ENCODE peak calls at places on chromosomes 4 and X, in four cellular contexts. One of them, this sample, is unnamed. For H3K9me3, the result is how much of the 10 kb centered on the place peaks cover.

GRCh38 chr4:84887824-84888223 is 78.7 kb downstream of the WDFY3 start:
- DNase-seq in WERI-Rb-1: no peak
- DNase-seq in HepG2: no peak
- DNase-seq in IMR-90: peak
- DNase-seq in this sample: no peak

GRCh38 chr4:152572417-152573086 is 36.7 kb upstream of the FBXW7 start:
- DNase-seq in WERI-Rb-1: no peak
- DNase-seq in HepG2: no peak
- DNase-seq in IMR-90: peak
- DNase-seq in this sample: no peak

GRCh38 chr4:106365613-106366012 is 3.0 kb downstream of the GIMD1 start:
- DNase-seq in WERI-Rb-1: no peak
- DNase-seq in HepG2: peak
- DNase-seq in IMR-90: peak
- DNase-seq in this sample: no peak

GRCh38 chr4:109913842-109914241 is 1.2 kb downstream of the EGF start:
- DNase-seq in WERI-Rb-1: no peak
- DNase-seq in HepG2: no peak
- DNase-seq in IMR-90: no peak
- DNase-seq in this sample: no peak

GRCh38 chr4:8922481-8922880 is 50.8 kb upstream of the HMX1 start:
- DNase-seq in WERI-Rb-1: no peak
- DNase-seq in HepG2: no peak
- DNase-seq in IMR-90: no peak
- DNase-seq in this sample: no peak

GRCh38 chr4:122666527-122667245 is 45.8 kb upstream of the IL21 start:
- DNase-seq in WERI-Rb-1: no peak
- DNase-seq in HepG2: no peak
- DNase-seq in IMR-90: peak
- DNase-seq in this sample: no peak

GRCh38 chr4:85005865-85006377 is 39.4 kb upstream of the WDFY3 start:
- DNase-seq in WERI-Rb-1: no peak
- DNase-seq in HepG2: no peak
- DNase-seq in IMR-90: peak
- DNase-seq in this sample: no peak

GRCh38 chrX:148268646-148269045 is 231.8 kb upstream of the AFF2 start:
- DNase-seq in WERI-Rb-1: no peak
- DNase-seq in HepG2: no peak
- DNase-seq in IMR-90: no peak
- DNase-seq in this sample: no peak

GRCh38 chr4:38243385-38244053 is 283.3 kb downstream of the PTTG2 start:
- DNase-seq in WERI-Rb-1: no peak
- DNase-seq in HepG2: no peak
- DNase-seq in IMR-90: peak
- DNase-seq in this sample: no peak

GRCh38 chr4:40685300-40685699 is 55.6 kb upstream of the RBM47 start:
- DNase-seq in WERI-Rb-1: no peak
- DNase-seq in HepG2: peak
- DNase-seq in IMR-90: peak
- DNase-seq in this sample: no peak

GRCh38 chrX:31199051-31199769 is 127.4 kb upstream of the FTHL17 start:
- DNase-seq in WERI-Rb-1: no peak
- DNase-seq in HepG2: no peak
- DNase-seq in IMR-90: no peak
- DNase-seq in this sample: no peak

GRCh38 chr4:41692717-41693345 is 55.7 kb downstream of the PHOX2B start:
- DNase-seq in WERI-Rb-1: peak
- DNase-seq in HepG2: peak
- DNase-seq in IMR-90: peak
- DNase-seq in this sample: no peak

GRCh38 chrX:9610774-9611392 is 146.0 kb downstream of the TBL1X start:
- DNase-seq in WERI-Rb-1: no peak
- DNase-seq in HepG2: no peak
- DNase-seq in IMR-90: peak
- DNase-seq in this sample: no peak

GRCh38 chr4:48998440-48998839 is 12.4 kb downstream of the CWH43 start:
- DNase-seq in WERI-Rb-1: no peak
- DNase-seq in HepG2: no peak
- DNase-seq in IMR-90: no peak
- DNase-seq in this sample: no peak
- H3K9me3 ChIP-seq in WERI-Rb-1: under half
- H3K9me3 ChIP-seq in HepG2: under half
- H3K9me3 ChIP-seq in IMR-90: under half
- H3K9me3 ChIP-seq in this sample: under half

GRCh38 chr4:133808151-133808550 is 393.4 kb downstream of the PABPC4L start:
- DNase-seq in WERI-Rb-1: no peak
- DNase-seq in HepG2: no peak
- DNase-seq in IMR-90: peak
- DNase-seq in this sample: no peak

GRCh38 chr4:133812236-133812635 is 389.4 kb downstream of the PABPC4L start:
- DNase-seq in WERI-Rb-1: no peak
- DNase-seq in HepG2: no peak
- DNase-seq in IMR-90: no peak
- DNase-seq in this sample: no peak

GRCh38 chr4:133812954-133813353 is 388.6 kb downstream of the PABPC4L start:
- DNase-seq in WERI-Rb-1: no peak
- DNase-seq in HepG2: no peak
- DNase-seq in IMR-90: no peak
- DNase-seq in this sample: no peak
- H3K9me3 ChIP-seq in WERI-Rb-1: under half
- H3K9me3 ChIP-seq in HepG2: under half
- H3K9me3 ChIP-seq in IMR-90: under half
- H3K9me3 ChIP-seq in this sample: under half

DNA sequence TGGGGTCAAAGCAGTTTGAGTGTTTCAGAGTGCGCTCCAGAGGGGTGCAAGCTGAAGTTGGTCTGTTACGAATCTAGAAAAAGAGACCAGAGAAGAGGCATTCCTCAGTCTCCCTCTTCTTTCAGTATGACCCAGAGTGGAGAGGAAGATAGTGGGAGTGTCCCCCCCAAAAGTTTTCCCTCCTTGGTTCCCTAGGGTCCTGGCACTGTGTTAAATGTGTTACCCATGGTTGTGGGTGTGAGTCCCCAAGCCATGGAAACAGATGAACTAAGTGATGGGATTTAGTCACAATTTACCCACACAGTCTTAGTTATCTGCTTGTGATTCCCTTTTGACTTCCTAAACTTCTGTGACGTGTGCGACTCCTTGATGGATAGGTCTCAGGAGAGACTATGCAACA is 27.0 kb upstream of the NAF1 start:
- DNase-seq in WERI-Rb-1: no peak
- DNase-seq in HepG2: no peak
- DNase-seq in IMR-90: no peak
- DNase-seq in this sample: no peak
- H3K9me3 ChIP-seq in WERI-Rb-1: under half
- H3K9me3 ChIP-seq in HepG2: under half
- H3K9me3 ChIP-seq in IMR-90: under half
- H3K9me3 ChIP-seq in this sample: under half

GRCh38 chr4:243407-243806 is 61.9 kb downstream of the ZNF732 start:
- DNase-seq in WERI-Rb-1: peak
- DNase-seq in HepG2: no peak
- DNase-seq in IMR-90: no peak
- DNase-seq in this sample: no peak

GRCh38 chr4:242121-242848 is 63.0 kb downstream of the ZNF732 start:
- DNase-seq in WERI-Rb-1: peak
- DNase-seq in HepG2: peak
- DNase-seq in IMR-90: peak
- DNase-seq in this sample: peak

GRCh38 chr4:244471-244870 is 60.8 kb downstream of the ZNF732 start:
- DNase-seq in WERI-Rb-1: peak
- DNase-seq in HepG2: peak
- DNase-seq in IMR-90: no peak
- DNase-seq in this sample: peak
- H3K9me3 ChIP-seq in WERI-Rb-1: under half
- H3K9me3 ChIP-seq in HepG2: half or more
- H3K9me3 ChIP-seq in IMR-90: under half
- H3K9me3 ChIP-seq in this sample: under half

GRCh38 chrX:40100537-40101429 is 3.0 kb upstream of the BCOR start:
- DNase-seq in WERI-Rb-1: peak
- DNase-seq in HepG2: no peak
- DNase-seq in IMR-90: no peak
- DNase-seq in this sample: no peak

GRCh38 chrX:40102393-40103381 is 4.9 kb upstream of the BCOR start:
- DNase-seq in WERI-Rb-1: peak
- DNase-seq in HepG2: no peak
- DNase-seq in IMR-90: no peak
- DNase-seq in this sample: no peak

GRCh38 chrX:40100141-40100536 is 2.4 kb upstream of the BCOR start:
- DNase-seq in WERI-Rb-1: no peak
- DNase-seq in HepG2: no peak
- DNase-seq in IMR-90: no peak
- DNase-seq in this sample: no peak

GRCh38 chrX:40099046-40099968 is 1.5 kb upstream of the BCOR start:
- DNase-seq in WERI-Rb-1: peak
- DNase-seq in HepG2: no peak
- DNase-seq in IMR-90: no peak
- DNase-seq in this sample: no peak

GRCh38 chrX:40101430-40101802 is 3.7 kb upstream of the BCOR start:
- DNase-seq in WERI-Rb-1: no peak
- DNase-seq in HepG2: no peak
- DNase-seq in IMR-90: no peak
- DNase-seq in this sample: no peak
- H3K9me3 ChIP-seq in WERI-Rb-1: under half
- H3K9me3 ChIP-seq in HepG2: under half
- H3K9me3 ChIP-seq in IMR-90: under half
- H3K9me3 ChIP-seq in this sample: under half

GRCh38 chr4:4593596-4593995 is 51.7 kb upstream of the STX18 start:
- DNase-seq in WERI-Rb-1: no peak
- DNase-seq in HepG2: no peak
- DNase-seq in IMR-90: no peak
- DNase-seq in this sample: no peak
- H3K9me3 ChIP-seq in WERI-Rb-1: under half
- H3K9me3 ChIP-seq in HepG2: under half
- H3K9me3 ChIP-seq in IMR-90: under half
- H3K9me3 ChIP-seq in this sample: under half

GRCh38 chr4:166502660-166503059 is 629.6 kb downstream of the TLL1 start:
- DNase-seq in WERI-Rb-1: no peak
- DNase-seq in HepG2: no peak
- DNase-seq in IMR-90: no peak
- DNase-seq in this sample: no peak
- H3K9me3 ChIP-seq in WERI-Rb-1: under half
- H3K9me3 ChIP-seq in HepG2: under half
- H3K9me3 ChIP-seq in IMR-90: under half
- H3K9me3 ChIP-seq in this sample: under half

This sample was measured in T-helper 17 cell.